ENCODE peak calls at places on chromosomes 3 and 15, in five cellular contexts. H is sigmoid colon, D is ovary, C is K562, X is esophagus squamous epithelium. P is an unnamed sample. For H3K27me3, the result is how much of the 10 kb centered on the place peaks cover.

GRCh38 chr3:152885066-152885465 is 50.1 kb downstream of the P2RY1 start:
- DNase-seq in D (no peak), X (no peak), H (no peak), C (no peak), P (no peak)

GRCh38 chr3:69079269-69080159 is 651 bp downstream of the UBA3 start:
- DNase-seq in H (no peak), X (no peak), D (peak), C (peak), P (no peak)

GRCh38 chr3:131701153-131701791 is 198.5 kb upstream of the MRPL3 start:
- DNase-seq in C (no peak), X (no peak), H (no peak), D (no peak), P (no peak)

GRCh38 chr3:31620656-31621055 is 87.9 kb downstream of the STT3B start:
- DNase-seq in D (no peak), C (no peak), X (no peak), H (no peak), P (no peak)

GRCh38 chr15:39171944-39172368 is 408.9 kb upstream of the THBS1 start:
- DNase-seq in H (peak), D (peak), C (peak), X (no peak), P (peak)

GRCh38 chr15:84992157-84992940 is 10.7 kb downstream of the PDE8A start:
- DNase-seq in H (no peak), X (no peak), D (no peak), C (no peak), P (no peak)

GRCh38 chr15:85582719-85583089 is 202.3 kb downstream of the AKAP13 start:
- DNase-seq in D (peak), H (peak), C (peak), X (no peak), P (peak)

GRCh38 chr3:186640929-186641328 is 730 bp downstream of the FETUB start:
- DNase-seq in X (no peak), C (no peak), D (no peak), H (no peak), P (no peak)

GRCh38 chr3:40337136-40338108 is 27.9 kb downstream of the EIF1B start:
- DNase-seq in X (no peak), C (peak), H (no peak), D (no peak), P (no peak)

GRCh38 chr3:36923523-36923943 is 21.3 kb downstream of the TRANK1 start:
- DNase-seq in C (no peak), D (no peak), H (no peak), X (no peak), P (no peak)

GRCh38 chr3:125589743-125590142 is 5.6 kb downstream of the OSBPL11 start:
- DNase-seq in X (no peak), H (no peak), D (no peak), C (no peak), P (no peak)

GRCh38 chr3:38561746-38562466 is 65.8 kb downstream of the EXOG start:
- DNase-seq in C (no peak), D (no peak), H (no peak), X (no peak), P (no peak)

GRCh38 chr15:31501074-31501473 is 174.4 kb downstream of the KLF13 start:
- DNase-seq in C (no peak), D (no peak), H (no peak), X (no peak), P (no peak)

GRCh38 chr3:38548154-38548931 is 52.2 kb downstream of the EXOG start:
- DNase-seq in X (no peak), C (no peak), H (no peak), D (no peak), P (no peak)

GRCh38 chr3:108044699-108045098 is 46.1 kb downstream of the CD47 start:
- DNase-seq in D (no peak), C (no peak), X (no peak), H (no peak), P (no peak)

GRCh38 chr3:38586546-38587520 is 62.7 kb downstream of the SCN5A start:
- DNase-seq in C (no peak), D (no peak), H (no peak), X (no peak), P (no peak)

GRCh38 chr3:126476976-126477330 is 1.3 kb upstream of the ZXDC start:
- DNase-seq in X (no peak), C (peak), D (no peak), H (no peak), P (no peak)

GRCh38 chr3:13150624-13151023 is 77.4 kb upstream of the IQSEC1 start:
- DNase-seq in C (no peak), D (peak), H (peak), X (no peak), P (no peak)

GRCh38 chr3:58163234-58163633 is 47.5 kb downstream of the DNASE1L3 start:
- DNase-seq in D (peak), H (no peak), C (no peak), X (no peak), P (no peak)

GRCh38 chr3:157618075-157618760 is 115.0 kb upstream of the VEPH1 start:
- DNase-seq in C (peak), H (no peak), X (no peak), D (no peak), P (no peak)

GRCh38 chr3:192169332-192169915 is 557.9 kb downstream of the FGF12 start:
- DNase-seq in H (no peak), C (no peak), D (no peak), X (no peak), P (no peak)

GRCh38 chr15:57146394-57147140 is 228.1 kb downstream of the TCF12 start:
- DNase-seq in X (no peak), C (peak), D (no peak), H (no peak), P (no peak)

GRCh38 chr15:27538325-27538724 is 560.8 kb downstream of the OCA2 start:
- DNase-seq in D (no peak), X (no peak), H (no peak), C (no peak), P (no peak)

GRCh38 chr3:86782271-86782670 is 208.7 kb downstream of the VGLL3 start:
- DNase-seq in D (no peak), H (no peak), C (no peak), X (no peak), P (no peak)

GRCh38 chr15:25849431-25849921 is 13.7 kb downstream of the ATP10A start:
- DNase-seq in C (no peak), D (no peak), X (no peak), H (peak), P (peak)

DNA sequence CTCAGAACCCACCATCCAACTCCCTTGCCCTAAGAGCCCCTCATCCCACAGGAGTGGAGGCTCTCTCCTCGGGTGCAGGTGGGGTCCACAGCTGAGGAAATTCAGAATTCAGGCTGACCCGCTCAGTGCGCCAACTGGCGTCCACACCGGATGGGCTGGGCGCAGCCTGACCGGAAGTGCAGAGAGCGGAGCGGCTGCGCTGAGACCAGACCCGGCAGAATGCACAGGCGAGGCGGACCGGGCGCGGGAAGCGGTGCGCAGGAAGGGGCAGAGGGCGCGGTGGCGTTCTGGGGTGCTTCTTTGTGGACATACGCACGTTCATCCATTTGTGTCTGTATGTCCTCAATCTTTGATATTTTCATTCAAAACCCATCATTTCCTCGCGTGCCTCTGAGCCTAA is 210.5 kb upstream of the NDN start:
- DNase-seq in H (no peak), C (no peak), X (no peak), D (peak), P (no peak)
- H3K4me3 ChIP-seq in H (peak), C (no peak), X (no peak), D (no peak), P (no peak)

GRCh38 chr3:134693226-134693625 is 42.4 kb upstream of the KY start:
- DNase-seq in H (no peak), C (no peak), D (no peak), X (no peak), P (no peak)
- H3K27me3 ChIP-seq in H (under half), C (under half), D (under half), X (under half), P (under half)

GRCh38 chr15:80660114-80660513 is 35.0 kb upstream of the ABHD17C start:
- DNase-seq in C (no peak), X (no peak), D (no peak), H (no peak), P (no peak)

GRCh38 chr15:80659375-80659774 is 35.7 kb upstream of the ABHD17C start:
- DNase-seq in X (no peak), H (no peak), D (no peak), C (no peak), P (no peak)

GRCh38 chr15:80654299-80654698 is 40.8 kb upstream of the ABHD17C start:
- DNase-seq in C (no peak), X (no peak), H (no peak), D (no peak), P (no peak)
- TF ChIP-seq POLR2A in C (no peak), X (no peak), H (no peak), D (no peak), P (no peak)

DNA sequence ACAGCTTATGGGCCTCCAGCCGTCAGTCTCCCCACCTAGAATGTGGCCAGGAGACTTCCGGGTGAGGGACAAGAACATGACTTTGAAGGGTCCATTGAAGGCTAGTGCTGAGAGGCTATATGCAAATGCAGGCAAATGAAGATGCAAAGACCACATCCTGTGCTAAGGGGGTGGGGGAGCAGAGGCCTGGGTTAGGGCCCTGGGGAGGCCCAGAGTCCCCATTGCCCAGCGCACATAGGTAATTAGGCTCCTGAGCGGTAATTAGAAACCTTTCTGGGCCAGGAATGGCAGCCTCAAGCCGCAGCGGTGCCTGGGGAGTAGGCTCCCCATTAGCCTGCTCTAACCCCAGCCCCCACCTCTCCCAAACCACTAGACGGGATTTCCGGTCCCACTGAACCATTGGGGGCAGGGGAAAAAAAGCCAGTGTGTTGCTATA is 6.9 kb downstream of the CSK start:
- DNase-seq in H (no peak), X (no peak), C (no peak), D (no peak), P (no peak)
- H3K4me3 ChIP-seq in H (no peak), X (peak), C (no peak), D (no peak), P (no peak)

GRCh38 chr3:127887321-127887720 is 27.7 kb upstream of the KBTBD12 start:
- DNase-seq in D (no peak), C (no peak), X (no peak), H (no peak), P (no peak)

GRCh38 chr3:127889976-127890650 is 24.9 kb upstream of the KBTBD12 start:
- DNase-seq in C (no peak), H (no peak), X (no peak), D (no peak), P (no peak)

GRCh38 chr3:127889461-127889863 is 25.6 kb upstream of the KBTBD12 start:
- DNase-seq in D (no peak), C (no peak), X (no peak), H (no peak), P (no peak)

GRCh38 chr3:127886276-127886862 is 28.7 kb upstream of the KBTBD12 start:
- DNase-seq in X (no peak), D (no peak), C (no peak), H (no peak), P (no peak)

DNA sequence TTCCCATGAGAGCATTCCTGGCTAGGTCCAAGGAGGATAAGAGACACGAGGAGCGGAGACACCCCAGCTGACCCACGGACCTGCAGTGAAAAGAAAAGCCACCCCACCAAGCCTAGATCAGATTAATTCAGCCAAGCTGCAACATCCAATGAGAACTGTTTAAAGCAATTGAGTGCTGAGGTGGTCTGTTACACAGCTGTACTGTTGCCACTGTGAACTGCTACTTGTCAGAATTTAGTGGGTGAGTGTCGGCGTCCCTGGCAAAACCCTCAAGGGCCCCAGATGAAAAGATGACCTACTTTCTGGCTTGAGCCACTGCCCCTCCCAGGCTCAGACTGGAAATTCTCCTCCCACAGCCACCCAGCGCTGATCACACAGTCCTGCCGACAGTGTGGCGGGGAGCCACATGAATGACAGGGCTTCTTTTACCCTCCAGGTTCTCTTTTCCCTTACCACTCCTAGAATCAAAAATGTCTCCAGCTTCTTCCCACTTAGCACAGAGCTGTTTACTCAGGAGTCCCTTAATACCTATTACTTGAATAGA is 26.4 kb upstream of the KBTBD12 start:
- DNase-seq in C (no peak), D (no peak), H (no peak), X (no peak), P (no peak)
- H3K27me3 ChIP-seq in C (under half), D (under half), H (under half), X (under half), P (under half)

GRCh38 chr3:128464702-128465101 is 2.0 kb downstream of the DNAJB8 start:
- DNase-seq in X (no peak), H (no peak), D (no peak), C (no peak), P (no peak)

GRCh38 chr3:128468285-128468790 is 1.6 kb upstream of the DNAJB8 start:
- DNase-seq in D (no peak), C (no peak), X (no peak), H (no peak), P (no peak)

GRCh38 chr3:128469584-128469983 is 2.9 kb upstream of the DNAJB8 start:
- DNase-seq in X (no peak), H (no peak), C (no peak), D (no peak), P (no peak)

GRCh38 chr3:128469128-128469527 is 2.4 kb upstream of the DNAJB8 start:
- DNase-seq in H (no peak), D (no peak), X (no peak), C (no peak), P (no peak)

GRCh38 chr3:128466840-128467541 is at the start of gene DNAJB8:
- DNase-seq in C (no peak), H (no peak), X (no peak), D (no peak), P (no peak)
- TF ChIP-seq POLR2A in C (no peak), H (no peak), X (no peak), D (no peak), P (no peak)

GRCh38 chr15:58167095-58167591 is 29.0 kb downstream of the AQP9 start:
- DNase-seq in C (no peak), D (no peak), X (no peak), H (no peak), P (no peak)

GRCh38 chr15:58174709-58175108 is 36.5 kb downstream of the AQP9 start:
- DNase-seq in X (no peak), H (no peak), D (no peak), C (no peak), P (no peak)

GRCh38 chr15:58175955-58176354 is 37.8 kb downstream of the AQP9 start:
- DNase-seq in H (no peak), D (no peak), X (no peak), C (no peak), P (no peak)

GRCh38 chr15:58169934-58170333 is 31.8 kb downstream of the AQP9 start:
- DNase-seq in H (no peak), C (no peak), X (no peak), D (no peak), P (no peak)

DNA sequence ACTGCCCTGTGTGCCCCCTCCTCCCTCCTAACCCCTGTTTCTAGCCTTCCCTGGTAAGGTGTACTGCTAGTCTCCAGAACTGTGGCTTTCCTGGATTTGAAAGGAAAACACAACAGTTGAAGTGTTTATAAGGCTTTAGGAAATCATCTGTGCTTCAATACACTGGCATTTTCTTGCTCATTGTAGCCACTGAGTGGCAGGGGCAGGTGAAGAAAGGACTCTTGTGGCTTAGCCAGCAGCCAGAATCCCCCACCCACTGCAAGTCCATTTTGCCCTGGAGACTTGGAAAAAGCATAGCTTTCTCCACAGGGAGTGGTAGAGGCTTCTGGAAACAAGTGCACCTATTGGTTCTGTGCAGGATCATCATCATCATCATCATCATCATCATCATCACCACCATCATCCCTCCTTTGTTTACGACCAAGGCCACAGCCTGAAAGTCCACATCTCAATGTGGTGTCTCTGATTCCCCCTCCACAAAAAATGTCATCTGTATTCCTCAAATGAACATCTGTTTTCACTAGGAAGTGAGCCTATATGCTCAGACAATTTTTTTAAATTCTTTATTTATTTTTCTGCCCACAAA is 33.4 kb downstream of the AQP9 start:
- DNase-seq in H (no peak), X (no peak), D (no peak), C (no peak), P (no peak)
- H3K4me3 ChIP-seq in H (no peak), X (no peak), D (no peak), C (no peak), P (no peak)

GRCh38 chr3:10620833-10621082 is 115.4 kb upstream of the ATP2B2 start:
- DNase-seq in C (no peak), D (no peak), H (no peak), X (no peak), P (no peak)
- H3K27me3 ChIP-seq in C (under half), D (under half), H (under half), X (under half), P (under half)

DNA sequence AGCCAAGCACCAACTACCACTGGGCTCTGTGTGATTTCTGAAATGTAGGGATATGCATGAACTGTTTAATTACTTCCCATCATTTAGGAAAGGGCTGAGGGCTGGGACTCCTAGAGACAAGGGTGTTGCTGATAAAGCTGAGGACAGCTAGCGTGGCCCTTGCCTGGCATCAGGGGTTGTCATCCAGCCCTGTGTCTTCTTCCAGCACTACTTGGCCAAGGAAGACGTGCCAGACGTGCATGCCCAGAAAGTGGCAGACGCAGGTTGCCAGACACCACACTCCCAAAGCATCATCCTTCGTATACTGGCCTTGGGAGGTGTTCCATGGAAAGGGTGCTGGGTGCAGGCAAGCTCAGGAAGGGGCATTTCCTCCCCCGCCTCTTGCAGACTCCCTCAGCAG is 64.8 kb downstream of the LRIG1 start:
- DNase-seq in C (no peak), D (no peak), X (no peak), H (no peak), P (no peak)
- TF ChIP-seq POLR2A in C (no peak), D (no peak), X (no peak), H (no peak), P (no peak)

GRCh38 chr15:82679626-82680199 is 30.0 kb downstream of the AP3B2 start:
- DNase-seq in C (no peak), H (peak), X (no peak), D (no peak), P (no peak)
- H3K4me3 ChIP-seq in C (peak), H (no peak), X (peak), D (no peak), P (no peak)

P was measured in breast epithelium.